ENCODE peak calls at places on chromosome 21, in six cellular contexts. J is activated CD4-positive, alpha-beta T cell treated with anti-CD3 and anti-CD28 coated beads, Interleukin-2, amount 50 U/mL, for 4 hours; G is endothelial cell; F is iPS DF 6.9; S is foreskin fibroblast; O is activated naive CD4-positive, alpha-beta T cell treated with Interleukin-2 at 50 U/mL for 16 hours. Y is an unnamed sample.

GRCh38 chr21:36188081-36188681 is 31.6 kb downstream of the DOP1B start:
- DNase-seq in S (no peak), F (no peak), G (no peak), O (no peak), J (no peak), Y (no peak)

GRCh38 chr21:19244502-19245187 is 841.1 kb upstream of the TMPRSS15 start:
- DNase-seq in O (no peak), G (no peak), S (no peak), F (no peak), J (no peak), Y (no peak)

GRCh38 chr21:25589905-25590304 is 17.4 kb downstream of the MRPL39 start:
- DNase-seq in G (no peak), J (no peak), O (no peak), S (no peak), F (no peak), Y (no peak)

GRCh38 chr21:36929622-36930021 is 36.8 kb downstream of the HLCS start:
- DNase-seq in O (no peak), S (peak), G (no peak), F (no peak), J (no peak), Y (no peak)

GRCh38 chr21:35394634-35395369 is 345.7 kb upstream of the RUNX1 start:
- DNase-seq in J (no peak), S (no peak), F (no peak), G (no peak), O (no peak), Y (no peak)

GRCh38 chr21:21373969-21374368 is 375.8 kb downstream of the NCAM2 start:
- DNase-seq in J (no peak), G (no peak), S (no peak), O (no peak), F (no peak), Y (no peak)

GRCh38 chr21:26032263-26032662 is 138.3 kb downstream of the APP start:
- DNase-seq in F (no peak), G (no peak), J (no peak), S (no peak), O (no peak), Y (no peak)

GRCh38 chr21:33330726-33331125 is 6.0 kb downstream of the IFNAR1 start:
- DNase-seq in F (no peak), O (no peak), G (no peak), S (no peak), J (no peak), Y (no peak)

GRCh38 chr21:35252831-35253230 is 203.7 kb upstream of the RUNX1 start:
- DNase-seq in O (peak), F (no peak), J (no peak), S (peak), G (no peak), Y (no peak)

GRCh38 chr21:15026370-15026769 is 38.4 kb downstream of the NRIP1 start:
- DNase-seq in J (no peak), O (no peak), F (no peak), G (no peak), S (no peak), Y (no peak)

GRCh38 chr21:44572959-44573583 is 458 bp upstream of the KRTAP10-4 start:
- DNase-seq in S (no peak), F (no peak), O (no peak), G (no peak), J (no peak), Y (no peak)

GRCh38 chr21:17003763-17004373 is 509.0 kb upstream of the CXADR start:
- DNase-seq in O (no peak), F (no peak), G (no peak), J (no peak), S (no peak), Y (no peak)

GRCh38 chr21:35562876-35563275 is 497.4 kb downstream of the SETD4 start:
- DNase-seq in F (no peak), G (no peak), J (no peak), S (no peak), O (no peak), Y (no peak)